ENCODE peak calls at places on chromosomes 4 and X, in four cellular contexts. Q is fibroblast of the conjunctiva, D is testis, I is T-helper 1 cell. N is an unnamed sample.

GRCh38 chr4:56434599-56435000 is 815 bp downstream of the PPAT start:
- DNase-seq in Q (no peak), D (peak; percentile 64), I (no peak), N (no peak)

GRCh38 chr4:91961504-91961903 is 342.3 kb upstream of the GRID2 start:
- DNase-seq in Q (no peak), D (no peak), I (no peak), N (no peak)

GRCh38 chr4:4775493-4776004 is 83.9 kb upstream of the MSX1 start:
- DNase-seq in Q (no peak), D (no peak), I (no peak), N (no peak)

GRCh38 chr4:8538703-8539567 is 41.3 kb upstream of the GPR78 start:
- DNase-seq in Q (peak; percentile 12), D (no peak), I (no peak), N (no peak)

GRCh38 chr4:71147261-71147660 is 153.8 kb downstream of the DCK start:
- DNase-seq in Q (no peak), D (no peak), I (no peak), N (no peak)

GRCh38 chr4:151260526-151260925 is 16.4 kb upstream of the PRSS48 start:
- DNase-seq in Q (no peak), D (no peak), I (no peak), N (no peak)

GRCh38 chrX:19799319-19800182 is 87.8 kb downstream of the SH3KBP1 start:
- DNase-seq in Q (peak; percentile 23), D (peak; percentile 14), I (peak; percentile 38), N (no peak)

GRCh38 chr4:39526810-39527295 is 386 bp downstream of the UGDH start:
- DNase-seq in Q (no peak), D (peak; percentile 29), I (peak; percentile 5), N (no peak)

GRCh38 chr4:1945492-1945891 is 63.3 kb downstream of the NELFA start:
- DNase-seq in Q (no peak), D (no peak), I (no peak), N (no peak)

GRCh38 chr4:107094332-107094731 is 58.2 kb upstream of the DKK2 start:
- DNase-seq in Q (peak; percentile 31), D (no peak), I (no peak), N (no peak)

GRCh38 chr4:163755013-163755412 is 260.5 kb downstream of the TMA16 start:
- DNase-seq in Q (no peak), D (no peak), I (no peak), N (no peak)

GRCh38 chr4:39559641-39560040 is 32.4 kb upstream of the UGDH start:
- DNase-seq in Q (no peak), D (no peak), I (no peak), N (no peak)

GRCh38 chr4:148007303-148007702 is 275.4 kb downstream of the ARHGAP10 start:
- DNase-seq in Q (peak; percentile 91), D (no peak), I (no peak), N (no peak)

GRCh38 chr4:98786866-98787265 is 128.5 kb upstream of the TSPAN5 start:
- DNase-seq in Q (no peak), D (no peak), I (no peak), N (no peak)

GRCh38 chrX:30935985-30936384 is 46.9 kb upstream of the TAB3 start:
- DNase-seq in Q (no peak), D (peak; percentile 19), I (no peak), N (no peak)

N was measured in thoracic aorta.